ENCODE peak calls at places on chromosomes 12 and 14, in seven cellular contexts. One of them, this sample, is unnamed.

GRCh38 chr14:104931771-104932675 is 7.3 kb downstream of the PLD4 start:
- DNase-seq in endothelial cell of umbilical vein: no peak
- DNase-seq in mesenchymal stem cell: no peak
- DNase-seq in skeletal muscle cell: no peak
- DNase-seq in stimulated activated naive B cell treated with anti-CD40 and anti-IgM and Interleukin-4, amounts not matched to agents 10 μg/mL and 1 μg/mL and 100 μg/mL, for 72 hours: no peak
- DNase-seq in amygdala: no peak
- DNase-seq in HS-5: no peak
- DNase-seq in this sample: no peak

GRCh38 chr14:73249564-73250316 is 12.4 kb downstream of the PAPLN start:
- DNase-seq in stimulated activated naive B cell treated with anti-CD40 and anti-IgM and Interleukin-4, amounts not matched to agents 10 μg/mL and 1 μg/mL and 100 μg/mL, for 72 hours: no peak
- DNase-seq in skeletal muscle cell: no peak
- DNase-seq in endothelial cell of umbilical vein: no peak
- DNase-seq in amygdala: no peak
- DNase-seq in HS-5: no peak
- DNase-seq in mesenchymal stem cell: no peak
- DNase-seq in this sample: no peak

GRCh38 chr12:104974626-104975290 is 11.4 kb upstream of the NOPCHAP1 start:
- DNase-seq in amygdala: no peak
- DNase-seq in HS-5: no peak
- DNase-seq in endothelial cell of umbilical vein: no peak
- DNase-seq in mesenchymal stem cell: peak; percentile 30
- DNase-seq in stimulated activated naive B cell treated with anti-CD40 and anti-IgM and Interleukin-4, amounts not matched to agents 10 μg/mL and 1 μg/mL and 100 μg/mL, for 72 hours: peak; percentile 78
- DNase-seq in skeletal muscle cell: no peak
- DNase-seq in this sample: no peak

GRCh38 chr12:68733661-68734071 is 12.3 kb upstream of the SLC35E3 start:
- DNase-seq in endothelial cell of umbilical vein: no peak
- DNase-seq in amygdala: no peak
- DNase-seq in stimulated activated naive B cell treated with anti-CD40 and anti-IgM and Interleukin-4, amounts not matched to agents 10 μg/mL and 1 μg/mL and 100 μg/mL, for 72 hours: no peak
- DNase-seq in mesenchymal stem cell: peak; percentile 8
- DNase-seq in skeletal muscle cell: peak; percentile 22
- DNase-seq in HS-5: peak; percentile 58
- DNase-seq in this sample: no peak

GRCh38 chr14:94171208-94171607 is 2.9 kb upstream of the PPP4R4 start:
- DNase-seq in skeletal muscle cell: no peak
- DNase-seq in stimulated activated naive B cell treated with anti-CD40 and anti-IgM and Interleukin-4, amounts not matched to agents 10 μg/mL and 1 μg/mL and 100 μg/mL, for 72 hours: no peak
- DNase-seq in amygdala: no peak
- DNase-seq in HS-5: peak; percentile 31
- DNase-seq in mesenchymal stem cell: no peak
- DNase-seq in endothelial cell of umbilical vein: no peak
- DNase-seq in this sample: no peak

GRCh38 chr14:28596336-28596735 is 170.3 kb upstream of the FOXG1 start:
- DNase-seq in mesenchymal stem cell: no peak
- DNase-seq in endothelial cell of umbilical vein: peak; percentile 1
- DNase-seq in stimulated activated naive B cell treated with anti-CD40 and anti-IgM and Interleukin-4, amounts not matched to agents 10 μg/mL and 1 μg/mL and 100 μg/mL, for 72 hours: no peak
- DNase-seq in amygdala: no peak
- DNase-seq in skeletal muscle cell: peak; percentile 65
- DNase-seq in HS-5: no peak
- DNase-seq in this sample: no peak

GRCh38 chr12:120132437-120132836 is 15.9 kb upstream of the RAB35 start:
- DNase-seq in stimulated activated naive B cell treated with anti-CD40 and anti-IgM and Interleukin-4, amounts not matched to agents 10 μg/mL and 1 μg/mL and 100 μg/mL, for 72 hours: no peak
- DNase-seq in mesenchymal stem cell: no peak
- DNase-seq in endothelial cell of umbilical vein: no peak
- DNase-seq in skeletal muscle cell: no peak
- DNase-seq in amygdala: no peak
- DNase-seq in HS-5: no peak
- DNase-seq in this sample: no peak

GRCh38 chr12:126668961-126669360 is 1598.0 kb upstream of the TMEM132C start:
- DNase-seq in mesenchymal stem cell: no peak
- DNase-seq in stimulated activated naive B cell treated with anti-CD40 and anti-IgM and Interleukin-4, amounts not matched to agents 10 μg/mL and 1 μg/mL and 100 μg/mL, for 72 hours: no peak
- DNase-seq in amygdala: no peak
- DNase-seq in endothelial cell of umbilical vein: no peak
- DNase-seq in skeletal muscle cell: peak; percentile 36
- DNase-seq in HS-5: no peak
- DNase-seq in this sample: no peak